ENCODE peak calls at places on chromosome 9, in nine cellular contexts. One of them, this sample, is unnamed.

GRCh38 chr9:124180557-124180956 is 77.2 kb upstream of the NEK6 start:
- DNase-seq in heart left ventricle: no peak
- DNase-seq in CD8-positive, alpha-beta T cell: no peak
- DNase-seq in endodermal cell: no peak
- DNase-seq in heart right ventricle: peak; percentile 40
- DNase-seq in fibroblast of lung: peak; percentile 73
- DNase-seq in adrenal gland: peak; percentile 61
- DNase-seq in MM.1S: no peak
- DNase-seq in neuronal stem cell: no peak
- DNase-seq in this sample: no peak

GRCh38 chr9:34493972-34494535 is 28.7 kb downstream of the ENHO start:
- DNase-seq in heart left ventricle: peak; percentile 56
- DNase-seq in CD8-positive, alpha-beta T cell: peak; percentile 36
- DNase-seq in endodermal cell: peak; percentile 91
- DNase-seq in heart right ventricle: peak; percentile 57
- DNase-seq in fibroblast of lung: peak; percentile 44
- DNase-seq in adrenal gland: peak; percentile 58
- DNase-seq in MM.1S: peak; percentile 36
- DNase-seq in neuronal stem cell: peak; percentile 70
- DNase-seq in this sample: peak; percentile 80

GRCh38 chr9:111805841-111806241 is 11.1 kb upstream of the SHOC1 start:
- DNase-seq in heart left ventricle: no peak
- DNase-seq in CD8-positive, alpha-beta T cell: no peak
- DNase-seq in endodermal cell: no peak
- DNase-seq in heart right ventricle: no peak
- DNase-seq in fibroblast of lung: peak; percentile 55
- DNase-seq in adrenal gland: no peak
- DNase-seq in MM.1S: no peak
- DNase-seq in neuronal stem cell: no peak
- DNase-seq in this sample: no peak

GRCh38 chr9:135246248-135247173 is 159.0 kb downstream of the OLFM1 start:
- DNase-seq in heart left ventricle: no peak
- DNase-seq in CD8-positive, alpha-beta T cell: no peak
- DNase-seq in endodermal cell: no peak
- DNase-seq in heart right ventricle: no peak
- DNase-seq in fibroblast of lung: no peak
- DNase-seq in adrenal gland: no peak
- DNase-seq in MM.1S: no peak
- DNase-seq in neuronal stem cell: no peak
- DNase-seq in this sample: no peak

GRCh38 chr9:106529616-106530015 is 333.4 kb upstream of the ZNF462 start:
- DNase-seq in heart left ventricle: no peak
- DNase-seq in CD8-positive, alpha-beta T cell: no peak
- DNase-seq in endodermal cell: no peak
- DNase-seq in heart right ventricle: no peak
- DNase-seq in fibroblast of lung: no peak
- DNase-seq in adrenal gland: no peak
- DNase-seq in MM.1S: no peak
- DNase-seq in neuronal stem cell: no peak
- DNase-seq in this sample: no peak

GRCh38 chr9:71483457-71483856 is 284.9 kb downstream of the CEMIP2 start:
- DNase-seq in heart left ventricle: no peak
- DNase-seq in CD8-positive, alpha-beta T cell: no peak
- DNase-seq in endodermal cell: no peak
- DNase-seq in heart right ventricle: no peak
- DNase-seq in fibroblast of lung: no peak
- DNase-seq in adrenal gland: no peak
- DNase-seq in MM.1S: no peak
- DNase-seq in neuronal stem cell: no peak
- DNase-seq in this sample: no peak

GRCh38 chr9:126692759-126693427 is 79.2 kb downstream of the LMX1B start:
- DNase-seq in heart left ventricle: peak; percentile 26
- DNase-seq in CD8-positive, alpha-beta T cell: no peak
- DNase-seq in endodermal cell: peak; percentile 38
- DNase-seq in heart right ventricle: no peak
- DNase-seq in fibroblast of lung: no peak
- DNase-seq in adrenal gland: no peak
- DNase-seq in MM.1S: no peak
- DNase-seq in neuronal stem cell: no peak
- DNase-seq in this sample: peak; percentile 31

GRCh38 chr9:114225534-114226288 is 70.4 kb downstream of the COL27A1 start:
- DNase-seq in heart left ventricle: no peak
- DNase-seq in CD8-positive, alpha-beta T cell: no peak
- DNase-seq in endodermal cell: no peak
- DNase-seq in heart right ventricle: no peak
- DNase-seq in fibroblast of lung: peak; percentile 36
- DNase-seq in adrenal gland: no peak
- DNase-seq in MM.1S: no peak
- DNase-seq in neuronal stem cell: no peak
- DNase-seq in this sample: no peak

GRCh38 chr9:124205686-124206352 is 51.9 kb upstream of the NEK6 start:
- DNase-seq in heart left ventricle: no peak
- DNase-seq in CD8-positive, alpha-beta T cell: no peak
- DNase-seq in endodermal cell: peak; percentile 33
- DNase-seq in heart right ventricle: no peak
- DNase-seq in fibroblast of lung: no peak
- DNase-seq in adrenal gland: no peak
- DNase-seq in MM.1S: no peak
- DNase-seq in neuronal stem cell: no peak
- DNase-seq in this sample: no peak

GRCh38 chr9:71003346-71003745 is 118.1 kb downstream of the TRPM3 start:
- DNase-seq in heart left ventricle: no peak
- DNase-seq in CD8-positive, alpha-beta T cell: no peak
- DNase-seq in endodermal cell: no peak
- DNase-seq in heart right ventricle: no peak
- DNase-seq in fibroblast of lung: no peak
- DNase-seq in adrenal gland: no peak
- DNase-seq in MM.1S: no peak
- DNase-seq in neuronal stem cell: no peak
- DNase-seq in this sample: no peak

GRCh38 chr9:3342159-3342777 is 183.5 kb downstream of the RFX3 start:
- DNase-seq in heart left ventricle: no peak
- DNase-seq in CD8-positive, alpha-beta T cell: no peak
- DNase-seq in endodermal cell: no peak
- DNase-seq in heart right ventricle: no peak
- DNase-seq in fibroblast of lung: peak; percentile 77
- DNase-seq in adrenal gland: no peak
- DNase-seq in MM.1S: no peak
- DNase-seq in neuronal stem cell: no peak
- DNase-seq in this sample: no peak

GRCh38 chr9:95506438-95506691 is 10.4 kb downstream of the PTCH1 start:
- DNase-seq in heart left ventricle: peak; percentile 64
- DNase-seq in CD8-positive, alpha-beta T cell: no peak
- DNase-seq in endodermal cell: peak; percentile 75
- DNase-seq in heart right ventricle: no peak
- DNase-seq in fibroblast of lung: peak; percentile 52
- DNase-seq in adrenal gland: peak; percentile 59
- DNase-seq in MM.1S: peak; percentile 57
- DNase-seq in neuronal stem cell: no peak
- DNase-seq in this sample: peak; percentile 59

GRCh38 chr9:69317894-69318293 is 7.1 kb upstream of the ENTREP1 start:
- DNase-seq in heart left ventricle: no peak
- DNase-seq in CD8-positive, alpha-beta T cell: no peak
- DNase-seq in endodermal cell: no peak
- DNase-seq in heart right ventricle: no peak
- DNase-seq in fibroblast of lung: no peak
- DNase-seq in adrenal gland: no peak
- DNase-seq in MM.1S: no peak
- DNase-seq in neuronal stem cell: no peak
- DNase-seq in this sample: no peak

GRCh38 chr9:10562581-10563343 is 50.0 kb downstream of the PTPRD start:
- DNase-seq in heart left ventricle: no peak
- DNase-seq in CD8-positive, alpha-beta T cell: no peak
- DNase-seq in endodermal cell: no peak
- DNase-seq in heart right ventricle: no peak
- DNase-seq in fibroblast of lung: no peak
- DNase-seq in adrenal gland: no peak
- DNase-seq in MM.1S: no peak
- DNase-seq in neuronal stem cell: no peak
- DNase-seq in this sample: no peak

GRCh38 chr9:16828335-16829281 is 41.9 kb downstream of the BNC2 start:
- DNase-seq in heart left ventricle: peak; percentile 33
- DNase-seq in CD8-positive, alpha-beta T cell: no peak
- DNase-seq in endodermal cell: peak; percentile 74
- DNase-seq in heart right ventricle: peak; percentile 41
- DNase-seq in fibroblast of lung: peak; percentile 77
- DNase-seq in adrenal gland: no peak
- DNase-seq in MM.1S: no peak
- DNase-seq in neuronal stem cell: peak; percentile 79
- DNase-seq in this sample: peak; percentile 77
- H3K4me3 ChIP-seq in heart left ventricle: peak overlapping the region; percentile 44
- H3K4me3 ChIP-seq in CD8-positive, alpha-beta T cell: no peak overlapping the region
- H3K4me3 ChIP-seq in endodermal cell: no peak overlapping the region
- H3K4me3 ChIP-seq in heart right ventricle: peak overlapping the region; percentile 4
- H3K4me3 ChIP-seq in fibroblast of lung: peak overlapping the region; percentile 37
- H3K4me3 ChIP-seq in adrenal gland: peak overlapping the region; percentile 35
- H3K4me3 ChIP-seq in MM.1S: no peak overlapping the region
- H3K4me3 ChIP-seq in neuronal stem cell: no peak overlapping the region
- H3K4me3 ChIP-seq in this sample: peak overlapping the region; percentile 11

GRCh38 chr9:100269656-100270055 is 83.1 kb downstream of the TEX10 start:
- DNase-seq in heart left ventricle: no peak
- DNase-seq in CD8-positive, alpha-beta T cell: no peak
- DNase-seq in endodermal cell: no peak
- DNase-seq in heart right ventricle: no peak
- DNase-seq in fibroblast of lung: no peak
- DNase-seq in adrenal gland: no peak
- DNase-seq in MM.1S: no peak
- DNase-seq in neuronal stem cell: no peak
- DNase-seq in this sample: no peak
- H3K36me3 ChIP-seq in heart left ventricle: peaks cover 48% of the 10 kb centered on the region
- H3K36me3 ChIP-seq in CD8-positive, alpha-beta T cell: peaks cover 8% of the 10 kb centered on the region
- H3K36me3 ChIP-seq in endodermal cell: peaks cover 16% of the 10 kb centered on the region
- H3K36me3 ChIP-seq in heart right ventricle: no peaks in the 10 kb centered on the region
- H3K36me3 ChIP-seq in fibroblast of lung: no peaks in the 10 kb centered on the region
- H3K36me3 ChIP-seq in adrenal gland: peaks cover 4% of the 10 kb centered on the region
- H3K36me3 ChIP-seq in MM.1S: no peaks in the 10 kb centered on the region
- H3K36me3 ChIP-seq in neuronal stem cell: peaks cover 52% of the 10 kb centered on the region
- H3K36me3 ChIP-seq in this sample: no peaks in the 10 kb centered on the region

GRCh38 chr9:91364005-91364404 is 2.3 kb upstream of the AUH start:
- DNase-seq in heart left ventricle: no peak
- DNase-seq in CD8-positive, alpha-beta T cell: no peak
- DNase-seq in endodermal cell: no peak
- DNase-seq in heart right ventricle: no peak
- DNase-seq in fibroblast of lung: no peak
- DNase-seq in adrenal gland: no peak
- DNase-seq in MM.1S: no peak
- DNase-seq in neuronal stem cell: no peak
- DNase-seq in this sample: no peak

GRCh38 chr9:91359734-91360470 is 1.8 kb downstream of the AUH start:
- DNase-seq in heart left ventricle: no peak
- DNase-seq in CD8-positive, alpha-beta T cell: no peak
- DNase-seq in endodermal cell: no peak
- DNase-seq in heart right ventricle: no peak
- DNase-seq in fibroblast of lung: no peak
- DNase-seq in adrenal gland: no peak
- DNase-seq in MM.1S: no peak
- DNase-seq in neuronal stem cell: no peak
- DNase-seq in this sample: no peak

GRCh38 chr9:91360551-91361293 is 996 bp downstream of the AUH start:
- DNase-seq in heart left ventricle: no peak
- DNase-seq in CD8-positive, alpha-beta T cell: no peak
- DNase-seq in endodermal cell: peak; percentile 62
- DNase-seq in heart right ventricle: no peak
- DNase-seq in fibroblast of lung: peak; percentile 22
- DNase-seq in adrenal gland: no peak
- DNase-seq in MM.1S: no peak
- DNase-seq in neuronal stem cell: peak; percentile 15
- DNase-seq in this sample: peak; percentile 69

GRCh38 chr9:91361294-91362201 is at the start of gene AUH:
- DNase-seq in heart left ventricle: peak; percentile 87
- DNase-seq in CD8-positive, alpha-beta T cell: peak; percentile 83
- DNase-seq in endodermal cell: peak; percentile 94
- DNase-seq in heart right ventricle: peak; percentile 90
- DNase-seq in fibroblast of lung: peak; percentile 71
- DNase-seq in adrenal gland: peak; percentile 90
- DNase-seq in MM.1S: peak; percentile 87
- DNase-seq in neuronal stem cell: peak; percentile 75
- DNase-seq in this sample: peak; percentile 97

GRCh38 chr9:91362212-91362611 is 494 bp upstream of the AUH start:
- DNase-seq in heart left ventricle: no peak
- DNase-seq in CD8-positive, alpha-beta T cell: no peak
- DNase-seq in endodermal cell: no peak
- DNase-seq in heart right ventricle: no peak
- DNase-seq in fibroblast of lung: no peak
- DNase-seq in adrenal gland: no peak
- DNase-seq in MM.1S: no peak
- DNase-seq in neuronal stem cell: no peak
- DNase-seq in this sample: no peak
- H3K4me3 ChIP-seq in heart left ventricle: peak overlapping the region; percentile 95
- H3K4me3 ChIP-seq in CD8-positive, alpha-beta T cell: peak overlapping the region; percentile 67
- H3K4me3 ChIP-seq in endodermal cell: peak overlapping the region; percentile 97
- H3K4me3 ChIP-seq in heart right ventricle: peak overlapping the region; percentile 96
- H3K4me3 ChIP-seq in fibroblast of lung: peak overlapping the region; percentile 83
- H3K4me3 ChIP-seq in adrenal gland: peak overlapping the region; percentile 95
- H3K4me3 ChIP-seq in MM.1S: peak overlapping the region; percentile 47
- H3K4me3 ChIP-seq in neuronal stem cell: no peak overlapping the region
- H3K4me3 ChIP-seq in this sample: peak overlapping the region; percentile 1

GRCh38 chr9:86985132-86985531 is 37.8 kb upstream of the GAS1 start:
- DNase-seq in heart left ventricle: no peak
- DNase-seq in CD8-positive, alpha-beta T cell: no peak
- DNase-seq in endodermal cell: no peak
- DNase-seq in heart right ventricle: no peak
- DNase-seq in fibroblast of lung: no peak
- DNase-seq in adrenal gland: no peak
- DNase-seq in MM.1S: no peak
- DNase-seq in neuronal stem cell: no peak
- DNase-seq in this sample: no peak

GRCh38 chr9:86993830-86994229 is 46.5 kb upstream of the GAS1 start:
- DNase-seq in heart left ventricle: no peak
- DNase-seq in CD8-positive, alpha-beta T cell: no peak
- DNase-seq in endodermal cell: no peak
- DNase-seq in heart right ventricle: no peak
- DNase-seq in fibroblast of lung: no peak
- DNase-seq in adrenal gland: no peak
- DNase-seq in MM.1S: no peak
- DNase-seq in neuronal stem cell: no peak
- DNase-seq in this sample: no peak

GRCh38 chr9:86987900-86988299 is 40.6 kb upstream of the GAS1 start:
- DNase-seq in heart left ventricle: no peak
- DNase-seq in CD8-positive, alpha-beta T cell: no peak
- DNase-seq in endodermal cell: no peak
- DNase-seq in heart right ventricle: no peak
- DNase-seq in fibroblast of lung: no peak
- DNase-seq in adrenal gland: no peak
- DNase-seq in MM.1S: no peak
- DNase-seq in neuronal stem cell: no peak
- DNase-seq in this sample: no peak

GRCh38 chr9:86994231-86994630 is 46.9 kb upstream of the GAS1 start:
- DNase-seq in heart left ventricle: no peak
- DNase-seq in CD8-positive, alpha-beta T cell: no peak
- DNase-seq in endodermal cell: no peak
- DNase-seq in heart right ventricle: no peak
- DNase-seq in fibroblast of lung: peak; percentile 27
- DNase-seq in adrenal gland: no peak
- DNase-seq in MM.1S: no peak
- DNase-seq in neuronal stem cell: no peak
- DNase-seq in this sample: no peak

DNA sequence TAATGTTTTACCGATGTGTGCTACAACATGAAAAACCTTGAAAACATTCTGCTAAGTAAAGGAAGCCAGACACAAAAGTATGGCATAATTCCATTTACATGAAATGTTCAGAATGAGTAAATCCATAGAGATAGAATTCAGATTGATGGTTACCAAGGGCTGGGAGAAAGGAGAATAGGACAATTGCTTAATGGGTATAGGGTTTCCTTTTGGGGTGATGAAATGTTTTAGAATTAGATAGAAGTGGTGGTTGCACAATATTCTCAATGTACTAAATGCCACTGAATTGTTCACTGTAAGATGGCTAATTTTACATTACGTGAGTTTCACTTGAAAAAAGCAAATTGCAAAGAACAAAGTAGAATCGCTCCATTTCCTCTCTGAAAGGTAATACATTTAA is 43.0 kb upstream of the GAS1 start:
- DNase-seq in heart left ventricle: no peak
- DNase-seq in CD8-positive, alpha-beta T cell: no peak
- DNase-seq in endodermal cell: no peak
- DNase-seq in heart right ventricle: no peak
- DNase-seq in fibroblast of lung: peak; percentile 85
- DNase-seq in adrenal gland: no peak
- DNase-seq in MM.1S: no peak
- DNase-seq in neuronal stem cell: no peak
- DNase-seq in this sample: no peak
- H3K36me3 ChIP-seq in heart left ventricle: no peaks in the 10 kb centered on the region
- H3K36me3 ChIP-seq in CD8-positive, alpha-beta T cell: no peaks in the 10 kb centered on the region
- H3K36me3 ChIP-seq in endodermal cell: no peaks in the 10 kb centered on the region
- H3K36me3 ChIP-seq in heart right ventricle: no peaks in the 10 kb centered on the region
- H3K36me3 ChIP-seq in fibroblast of lung: no peaks in the 10 kb centered on the region
- H3K36me3 ChIP-seq in adrenal gland: no peaks in the 10 kb centered on the region
- H3K36me3 ChIP-seq in MM.1S: no peaks in the 10 kb centered on the region
- H3K36me3 ChIP-seq in neuronal stem cell: no peaks in the 10 kb centered on the region
- H3K36me3 ChIP-seq in this sample: no peaks in the 10 kb centered on the region